ENCODE peak calls at places on chromosomes 11 and 22, in five cellular contexts. O is tibial nerve, U is lower leg skin, D is K562, N is adrenal gland. W is an unnamed sample.

GRCh38 chr11:73359341-73359740 is 16.9 kb upstream of the RELT start:
- DNase-seq in U (no peak), D (no peak), O (no peak), N (peak), W (no peak)

GRCh38 chr22:24580276-24580675 is 12.6 kb downstream of the LRRC75B start:
- DNase-seq in D (no peak), N (no peak), U (no peak), O (no peak), W (no peak)

GRCh38 chr22:34410111-34410510 is 489.8 kb upstream of the LARGE1 start:
- DNase-seq in U (no peak), D (no peak), O (no peak), N (no peak), W (no peak)

GRCh38 chr11:7600205-7600775 is 73.0 kb downstream of the CYB5R2 start:
- DNase-seq in N (peak), U (peak), O (peak), D (no peak), W (no peak)

GRCh38 chr11:2347449-2347848 is 29.7 kb upstream of the CD81 start:
- DNase-seq in D (no peak), N (no peak), O (no peak), U (no peak), W (no peak)

GRCh38 chr11:1570896-1571759 is 943 bp downstream of the DUSP8 start:
- DNase-seq in U (no peak), D (no peak), O (no peak), N (no peak), W (peak)

GRCh38 chr22:44116755-44117684 is 63.7 kb upstream of the PARVG start:
- DNase-seq in N (no peak), D (no peak), U (no peak), O (no peak), W (no peak)

GRCh38 chr22:44180706-44181032 is at the start of gene PARVG:
- DNase-seq in U (no peak), N (no peak), O (no peak), D (no peak), W (peak)

GRCh38 chr22:42317691-42318547 is 47.5 kb upstream of the TCF20 start:
- DNase-seq in U (no peak), O (no peak), D (no peak), N (no peak), W (no peak)

GRCh38 chr11:10385696-10386095 is 69.4 kb upstream of the AMPD3 start:
- DNase-seq in U (peak), O (peak), D (no peak), N (peak), W (no peak)

GRCh38 chr22:30609260-30610185 is 2.5 kb downstream of the TCN2 start:
- DNase-seq in U (peak), D (peak), O (no peak), N (peak), W (peak)

GRCh38 chr22:38737302-38738060 is 18.3 kb downstream of the SUN2 start:
- DNase-seq in N (no peak), D (no peak), O (no peak), U (no peak), W (no peak)

GRCh38 chr11:47981667-47982404 is 1.5 kb downstream of the PTPRJ start:
- DNase-seq in N (peak), U (no peak), O (no peak), D (no peak), W (no peak)

GRCh38 chr11:15641191-15641810 is 526.6 kb downstream of the INSC start:
- DNase-seq in D (no peak), N (no peak), O (no peak), U (no peak), W (no peak)

GRCh38 chr11:1559103-1559951 is 12.7 kb downstream of the DUSP8 start:
- DNase-seq in O (peak), D (no peak), U (no peak), N (peak), W (no peak)

GRCh38 chr11:35746356-35747153 is 84.0 kb downstream of the TRIM44 start:
- DNase-seq in U (no peak), N (no peak), O (no peak), D (no peak), W (peak)

GRCh38 chr11:96969251-96969650 is 579.4 kb downstream of the JRKL start:
- DNase-seq in D (no peak), O (no peak), N (no peak), U (no peak), W (no peak)

GRCh38 chr22:22918297-22918965 is 30.8 kb downstream of the IGLL5 start:
- DNase-seq in N (no peak), O (no peak), D (peak), U (no peak), W (no peak)

GRCh38 chr11:29485641-29486040 is 531.2 kb downstream of the KCNA4 start:
- DNase-seq in U (no peak), O (no peak), N (no peak), D (no peak), W (no peak)

GRCh38 chr11:19382131-19382611 is 141.4 kb upstream of the E2F8 start:
- DNase-seq in O (no peak), D (no peak), U (no peak), N (peak), W (no peak)

GRCh38 chr11:358129-358805 is 11.0 kb upstream of the B4GALNT4 start:
- DNase-seq in N (no peak), D (peak), U (no peak), O (no peak), W (no peak)

GRCh38 chr11:34222030-34222429 is 116.6 kb downstream of the NAT10 start:
- DNase-seq in U (no peak), D (no peak), N (no peak), O (no peak), W (no peak)

GRCh38 chr11:5690736-5691135 is 1.1 kb downstream of the TRIM22 start:
- DNase-seq in D (no peak), N (no peak), U (no peak), O (no peak), W (peak)

GRCh38 chr11:5688482-5688881 is 1.1 kb upstream of the TRIM22 start:
- DNase-seq in D (no peak), U (no peak), N (no peak), O (no peak), W (no peak)

GRCh38 chr11:5691963-5692358 is 2.4 kb downstream of the TRIM22 start:
- DNase-seq in O (no peak), U (no peak), D (no peak), N (no peak), W (no peak)

GRCh38 chr11:5690216-5690615 is 626 bp downstream of the TRIM22 start:
- DNase-seq in U (no peak), N (no peak), O (no peak), D (no peak), W (peak)

GRCh38 chr11:5689551-5689983 is at the start of gene TRIM22:
- DNase-seq in N (peak), U (peak), O (no peak), D (no peak), W (peak)
- TF ChIP-seq POLR2A in N (no peak), U (no peak), O (no peak), D (no peak), W (no peak)

DNA sequence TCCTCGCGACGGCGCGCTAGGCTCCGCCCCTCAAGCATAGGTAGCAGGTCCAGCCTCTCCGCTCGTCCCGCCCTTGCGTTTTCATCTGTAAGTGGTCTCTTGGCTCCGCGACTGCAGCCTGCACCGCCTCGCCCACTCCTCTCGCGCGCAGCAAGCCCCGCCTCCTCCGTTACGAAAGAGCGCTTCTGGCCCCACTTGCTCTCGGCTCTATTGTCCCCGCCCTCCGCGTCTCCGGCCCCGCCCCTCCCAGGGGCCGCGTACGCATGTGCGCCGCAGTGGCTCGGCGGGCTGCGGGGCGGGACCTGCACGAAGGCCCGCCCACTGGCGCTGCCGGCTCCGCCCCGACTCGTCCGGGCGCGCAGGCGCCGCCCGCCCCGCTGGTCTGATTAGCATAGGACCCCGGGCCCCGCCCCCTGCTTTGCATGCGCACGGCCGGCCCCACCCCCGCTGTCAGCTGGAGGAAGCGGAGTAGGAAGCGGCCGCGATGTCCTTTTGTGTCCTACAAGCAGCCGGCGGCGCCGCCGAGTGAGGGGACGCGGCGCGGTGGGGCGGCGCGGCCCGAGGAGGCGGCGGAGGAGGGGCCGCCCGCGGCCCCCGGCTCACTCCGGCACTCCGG is at the start of gene ESRRA:
- DNase-seq in U (peak), O (peak), D (peak), N (peak), W (peak)
- TF ChIP-seq POLR2A in U (no peak), O (no peak), D (no peak), N (peak), W (no peak)

GRCh38 chr11:17013548-17014320 is 480 bp downstream of the PLEKHA7 start:
- DNase-seq in O (no peak), U (no peak), N (no peak), D (no peak), W (no peak)

GRCh38 chr11:17012712-17013547 is 1.3 kb downstream of the PLEKHA7 start:
- DNase-seq in D (no peak), O (no peak), N (no peak), U (no peak), W (no peak)

GRCh38 chr11:17015639-17016125 is 1.5 kb upstream of the PLEKHA7 start:
- DNase-seq in D (no peak), U (no peak), O (no peak), N (no peak), W (no peak)

GRCh38 chr11:17014774-17015638 is 792 bp upstream of the PLEKHA7 start:
- DNase-seq in O (no peak), N (no peak), U (no peak), D (peak), W (peak)

DNA sequence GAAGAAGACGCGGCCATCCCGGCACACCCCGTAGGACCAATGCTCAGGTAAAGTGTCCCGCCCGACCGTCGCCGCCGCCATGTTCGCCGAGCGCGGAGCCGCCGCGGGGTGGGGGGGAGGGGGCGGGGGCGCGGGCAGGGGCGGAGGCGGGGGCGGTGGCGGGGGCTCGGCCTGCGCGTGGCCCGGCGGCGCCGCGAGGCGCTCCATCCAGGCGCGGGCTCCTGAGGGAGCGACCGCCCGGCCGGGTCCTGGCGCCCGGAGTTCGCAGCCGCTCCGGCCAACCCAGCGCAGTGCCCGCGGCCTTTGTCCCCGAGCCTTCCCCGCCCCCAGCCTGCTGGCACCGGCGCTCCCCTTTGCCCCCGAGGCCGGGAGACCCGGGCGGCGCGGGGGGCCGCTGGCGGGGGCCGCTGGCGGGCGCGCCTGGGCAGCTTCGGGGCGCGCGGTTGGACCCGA is at the start of gene PLEKHA7:
- DNase-seq in D (peak), U (no peak), O (no peak), N (no peak), W (no peak)
- TF ChIP-seq POLR2A in D (no peak), U (no peak), O (no peak), N (no peak), W (no peak)

DNA sequence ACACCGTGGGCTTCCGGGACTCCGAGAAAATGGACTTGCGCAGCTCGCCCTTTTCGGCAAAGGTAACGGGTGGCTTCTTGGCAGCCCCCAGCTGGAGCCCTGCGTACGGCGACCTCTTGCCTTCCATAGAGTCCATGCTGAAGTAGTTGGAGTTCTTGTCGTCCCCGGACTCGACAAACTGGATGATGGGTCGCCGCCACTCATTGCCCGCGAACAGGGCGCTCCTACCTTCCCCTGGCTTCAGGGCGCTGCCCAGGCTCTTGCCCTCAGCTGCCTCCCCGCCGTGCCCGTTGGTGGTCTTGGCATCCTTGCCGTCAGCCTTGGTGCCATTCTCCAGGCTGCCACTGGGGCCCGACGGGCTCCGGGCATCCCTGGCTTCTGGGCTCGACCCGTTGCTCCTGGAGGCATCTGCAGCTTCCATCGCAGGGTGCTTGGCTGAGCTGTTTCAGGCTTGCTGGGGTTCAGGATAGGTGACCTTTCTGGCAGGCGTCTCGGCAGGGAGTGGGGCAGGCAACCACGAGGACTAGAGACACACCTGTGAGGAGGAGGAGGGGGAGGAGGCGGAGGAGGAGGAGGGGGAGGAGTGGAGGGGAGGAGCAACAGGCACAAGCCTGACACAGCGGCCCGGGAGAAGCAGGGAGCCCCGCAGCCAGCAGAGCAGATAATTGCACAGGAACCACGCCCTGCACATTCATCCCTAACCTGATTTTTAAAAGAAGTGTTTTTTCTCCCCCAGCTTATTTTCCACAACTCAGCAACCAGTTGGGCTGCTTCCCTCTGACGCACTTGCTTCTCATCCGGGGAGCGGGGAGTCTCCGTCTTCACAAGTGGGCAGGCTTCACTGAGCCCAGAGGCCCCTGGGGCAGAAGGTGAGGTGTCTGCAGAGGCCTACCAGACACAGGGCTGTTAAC is at the start of gene TRIM29:
- DNase-seq in U (peak), N (no peak), O (peak), D (peak), W (no peak)
- TF ChIP-seq POLR2A in U (peak), N (no peak), O (no peak), D (no peak), W (no peak)

GRCh38 chr11:11621881-11622706 is at the start of gene GALNT18:
- DNase-seq in D (peak), O (peak), U (peak), N (peak), W (peak)
- TF ChIP-seq POLR2A in D (no peak), O (peak), U (no peak), N (peak), W (no peak)

GRCh38 chr11:57779275-57779674 is 17.7 kb downstream of the CTNND1 start:
- DNase-seq in O (no peak), U (no peak), D (no peak), N (no peak), W (no peak)

GRCh38 chr11:57776101-57776511 is 14.5 kb downstream of the CTNND1 start:
- DNase-seq in U (no peak), D (no peak), N (no peak), O (no peak), W (no peak)

GRCh38 chr11:57776577-57776976 is 15.0 kb downstream of the CTNND1 start:
- DNase-seq in U (no peak), N (no peak), D (no peak), O (no peak), W (no peak)

GRCh38 chr11:57777969-57778317 is 16.3 kb downstream of the CTNND1 start:
- DNase-seq in O (no peak), D (no peak), U (no peak), N (no peak), W (no peak)

GRCh38 chr11:57778318-57779037 is 16.9 kb downstream of the CTNND1 start:
- DNase-seq in U (peak), D (peak), N (peak), O (peak), W (no peak)
- TF ChIP-seq POLR2A in U (no peak), D (no peak), N (peak), O (no peak), W (no peak)

GRCh38 chr11:93842461-93842860 is 8.0 kb downstream of the VSTM5 start:
- DNase-seq in U (no peak), N (peak), O (no peak), D (peak), W (peak)
- TF ChIP-seq POLR2A in U (no peak), N (no peak), O (no peak), D (no peak), W (no peak)

DNA sequence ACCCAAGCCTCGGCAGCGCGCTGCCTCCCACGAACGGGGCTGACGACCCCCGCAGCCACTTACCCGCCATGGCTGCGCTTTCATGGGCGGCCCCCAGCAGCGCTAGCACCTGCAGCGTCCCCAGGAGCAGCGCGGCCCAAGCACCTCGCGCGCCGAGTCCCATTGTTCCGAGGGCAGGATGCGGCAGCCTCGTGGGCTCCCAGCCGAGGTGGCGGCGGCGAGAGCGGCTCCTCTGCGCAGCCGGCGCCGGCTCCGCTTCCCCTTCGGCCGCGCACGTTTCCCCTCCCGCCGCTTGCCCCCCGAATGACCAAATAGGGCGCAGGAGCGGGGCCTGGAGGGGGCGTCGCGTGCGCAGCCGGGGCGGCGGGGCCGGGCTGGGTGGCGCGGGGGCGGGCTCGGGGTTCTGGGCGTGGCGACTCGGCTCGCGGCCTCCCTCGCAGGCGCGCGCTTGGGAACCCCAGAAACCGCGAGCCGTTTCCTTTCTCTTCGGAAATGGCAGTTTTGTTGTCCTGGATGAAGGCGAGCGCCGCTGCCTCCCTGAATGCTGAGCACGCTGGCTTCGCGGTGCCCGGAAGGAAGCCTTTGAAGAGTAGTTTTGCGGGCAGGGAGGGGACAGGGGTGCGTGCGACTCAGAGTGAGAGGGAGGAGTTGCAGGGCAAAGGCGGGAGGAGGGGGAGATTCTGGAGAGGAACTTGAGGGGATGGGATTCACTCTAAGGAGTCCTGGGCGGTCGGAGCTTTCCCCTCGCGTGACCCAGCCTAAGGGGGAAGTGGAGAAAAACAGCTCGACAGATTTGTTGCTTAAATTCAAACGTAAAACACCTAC is at the start of gene TMEM123:
- DNase-seq in N (peak), U (peak), D (peak), O (peak), W (peak)
- TF ChIP-seq POLR2A in N (peak), U (no peak), D (peak), O (peak), W (no peak)

W was measured in erythroblast.